ENCODE peak calls at places on chromosomes 3 and 15, in ten cellular contexts. One of them, this sample, is unnamed.

GRCh38 chr3:160224256-160224655 is 966 bp upstream of the C3orf80 start:
- DNase-seq in CD4-positive, alpha-beta T cell: no peak
- DNase-seq in neural crest cell: no peak
- DNase-seq in foreskin fibroblast: no peak
- DNase-seq in GM20000: peak
- DNase-seq in iris pigment epithelial cell: no peak
- DNase-seq in left ventricle myocardium superior: no peak
- DNase-seq in NCI-H1092: no peak
- DNase-seq in HEK293T: no peak
- DNase-seq in CD8-positive, alpha-beta T cell: no peak
- DNase-seq in this sample: no peak

GRCh38 chr3:130857336-130858026 is 36.4 kb upstream of the ATP2C1 start:
- DNase-seq in CD8-positive, alpha-beta T cell: no peak
- DNase-seq in foreskin fibroblast: no peak
- DNase-seq in GM20000: no peak
- DNase-seq in HEK293T: no peak
- DNase-seq in left ventricle myocardium superior: no peak
- DNase-seq in NCI-H1092: no peak
- DNase-seq in neural crest cell: no peak
- DNase-seq in iris pigment epithelial cell: no peak
- DNase-seq in CD4-positive, alpha-beta T cell: no peak
- DNase-seq in this sample: no peak

GRCh38 chr3:37707428-37708372 is 154.0 kb upstream of the CTDSPL start:
- DNase-seq in foreskin fibroblast: no peak
- DNase-seq in iris pigment epithelial cell: no peak
- DNase-seq in neural crest cell: no peak
- DNase-seq in CD4-positive, alpha-beta T cell: no peak
- DNase-seq in NCI-H1092: no peak
- DNase-seq in left ventricle myocardium superior: no peak
- DNase-seq in GM20000: no peak
- DNase-seq in HEK293T: no peak
- DNase-seq in CD8-positive, alpha-beta T cell: no peak
- DNase-seq in this sample: no peak

GRCh38 chr3:143122608-143123352 is 3.2 kb downstream of the CHST2 start:
- DNase-seq in foreskin fibroblast: no peak
- DNase-seq in GM20000: peak
- DNase-seq in iris pigment epithelial cell: no peak
- DNase-seq in left ventricle myocardium superior: no peak
- DNase-seq in CD8-positive, alpha-beta T cell: no peak
- DNase-seq in NCI-H1092: no peak
- DNase-seq in neural crest cell: no peak
- DNase-seq in HEK293T: no peak
- DNase-seq in CD4-positive, alpha-beta T cell: no peak
- DNase-seq in this sample: no peak

GRCh38 chr3:57108684-57109083 is 48.2 kb downstream of the SPATA12 start:
- DNase-seq in GM20000: no peak
- DNase-seq in NCI-H1092: no peak
- DNase-seq in iris pigment epithelial cell: no peak
- DNase-seq in foreskin fibroblast: no peak
- DNase-seq in neural crest cell: no peak
- DNase-seq in HEK293T: no peak
- DNase-seq in CD8-positive, alpha-beta T cell: no peak
- DNase-seq in CD4-positive, alpha-beta T cell: no peak
- DNase-seq in left ventricle myocardium superior: no peak
- DNase-seq in this sample: no peak

GRCh38 chr3:52181543-52181942 is 16.4 kb upstream of the ALAS1 start:
- DNase-seq in HEK293T: no peak
- DNase-seq in left ventricle myocardium superior: no peak
- DNase-seq in iris pigment epithelial cell: peak
- DNase-seq in CD4-positive, alpha-beta T cell: no peak
- DNase-seq in neural crest cell: no peak
- DNase-seq in CD8-positive, alpha-beta T cell: no peak
- DNase-seq in GM20000: no peak
- DNase-seq in NCI-H1092: no peak
- DNase-seq in foreskin fibroblast: peak
- DNase-seq in this sample: no peak

GRCh38 chr15:48925714-48926223 is 38.0 kb downstream of the SHC4 start:
- DNase-seq in iris pigment epithelial cell: peak
- DNase-seq in CD8-positive, alpha-beta T cell: no peak
- DNase-seq in CD4-positive, alpha-beta T cell: no peak
- DNase-seq in foreskin fibroblast: peak
- DNase-seq in left ventricle myocardium superior: no peak
- DNase-seq in GM20000: no peak
- DNase-seq in HEK293T: no peak
- DNase-seq in neural crest cell: no peak
- DNase-seq in NCI-H1092: no peak
- DNase-seq in this sample: no peak

GRCh38 chr3:191269289-191270085 is 59.7 kb upstream of the CCDC50 start:
- DNase-seq in CD4-positive, alpha-beta T cell: no peak
- DNase-seq in NCI-H1092: no peak
- DNase-seq in HEK293T: no peak
- DNase-seq in left ventricle myocardium superior: no peak
- DNase-seq in GM20000: peak
- DNase-seq in iris pigment epithelial cell: no peak
- DNase-seq in CD8-positive, alpha-beta T cell: no peak
- DNase-seq in neural crest cell: no peak
- DNase-seq in foreskin fibroblast: no peak
- DNase-seq in this sample: no peak

GRCh38 chr3:42557849-42558248 is 23.9 kb downstream of the SEC22C start:
- DNase-seq in HEK293T: no peak
- DNase-seq in neural crest cell: no peak
- DNase-seq in GM20000: no peak
- DNase-seq in iris pigment epithelial cell: no peak
- DNase-seq in CD4-positive, alpha-beta T cell: peak
- DNase-seq in NCI-H1092: no peak
- DNase-seq in CD8-positive, alpha-beta T cell: peak
- DNase-seq in left ventricle myocardium superior: no peak
- DNase-seq in foreskin fibroblast: no peak
- DNase-seq in this sample: no peak

GRCh38 chr15:33126559-33127290 is 67.8 kb downstream of the FMN1 start:
- DNase-seq in CD4-positive, alpha-beta T cell: peak
- DNase-seq in HEK293T: peak
- DNase-seq in NCI-H1092: peak
- DNase-seq in iris pigment epithelial cell: peak
- DNase-seq in left ventricle myocardium superior: peak
- DNase-seq in CD8-positive, alpha-beta T cell: peak
- DNase-seq in GM20000: no peak
- DNase-seq in neural crest cell: no peak
- DNase-seq in foreskin fibroblast: peak
- DNase-seq in this sample: peak

GRCh38 chr3:16917256-16917935 is 32.6 kb downstream of the PLCL2 start:
- DNase-seq in CD4-positive, alpha-beta T cell: no peak
- DNase-seq in GM20000: no peak
- DNase-seq in foreskin fibroblast: peak
- DNase-seq in NCI-H1092: no peak
- DNase-seq in iris pigment epithelial cell: peak
- DNase-seq in CD8-positive, alpha-beta T cell: no peak
- DNase-seq in HEK293T: no peak
- DNase-seq in neural crest cell: no peak
- DNase-seq in left ventricle myocardium superior: no peak
- DNase-seq in this sample: no peak

GRCh38 chr3:104896624-104897023 is 470.1 kb upstream of the ALCAM start:
- DNase-seq in CD4-positive, alpha-beta T cell: no peak
- DNase-seq in HEK293T: no peak
- DNase-seq in GM20000: no peak
- DNase-seq in NCI-H1092: no peak
- DNase-seq in CD8-positive, alpha-beta T cell: no peak
- DNase-seq in iris pigment epithelial cell: no peak
- DNase-seq in neural crest cell: no peak
- DNase-seq in left ventricle myocardium superior: no peak
- DNase-seq in foreskin fibroblast: no peak
- DNase-seq in this sample: no peak

GRCh38 chr15:59203026-59203425 is 3.6 kb upstream of the LDHAL6B start:
- DNase-seq in neural crest cell: no peak
- DNase-seq in left ventricle myocardium superior: no peak
- DNase-seq in foreskin fibroblast: no peak
- DNase-seq in NCI-H1092: no peak
- DNase-seq in iris pigment epithelial cell: no peak
- DNase-seq in CD4-positive, alpha-beta T cell: no peak
- DNase-seq in GM20000: no peak
- DNase-seq in HEK293T: no peak
- DNase-seq in CD8-positive, alpha-beta T cell: no peak
- DNase-seq in this sample: no peak

GRCh38 chr15:100721758-100722550 is 119.6 kb downstream of the ASB7 start:
- DNase-seq in neural crest cell: no peak
- DNase-seq in NCI-H1092: peak
- DNase-seq in CD4-positive, alpha-beta T cell: no peak
- DNase-seq in HEK293T: no peak
- DNase-seq in foreskin fibroblast: peak
- DNase-seq in left ventricle myocardium superior: peak
- DNase-seq in CD8-positive, alpha-beta T cell: no peak
- DNase-seq in iris pigment epithelial cell: peak
- DNase-seq in GM20000: no peak
- DNase-seq in this sample: no peak

GRCh38 chr3:122560680-122561079 is 3.4 kb downstream of the PARP9 start:
- DNase-seq in CD4-positive, alpha-beta T cell: peak
- DNase-seq in GM20000: peak
- DNase-seq in neural crest cell: peak
- DNase-seq in NCI-H1092: peak
- DNase-seq in iris pigment epithelial cell: peak
- DNase-seq in foreskin fibroblast: peak
- DNase-seq in HEK293T: peak
- DNase-seq in CD8-positive, alpha-beta T cell: peak
- DNase-seq in left ventricle myocardium superior: no peak
- DNase-seq in this sample: no peak

GRCh38 chr3:197408177-197408957 is 110.0 kb upstream of the DLG1 start:
- DNase-seq in neural crest cell: no peak
- DNase-seq in CD4-positive, alpha-beta T cell: no peak
- DNase-seq in CD8-positive, alpha-beta T cell: no peak
- DNase-seq in HEK293T: peak
- DNase-seq in left ventricle myocardium superior: no peak
- DNase-seq in foreskin fibroblast: no peak
- DNase-seq in NCI-H1092: no peak
- DNase-seq in GM20000: no peak
- DNase-seq in iris pigment epithelial cell: peak
- DNase-seq in this sample: no peak

GRCh38 chr15:63398456-63398855 is 16.8 kb upstream of the CA12 start:
- DNase-seq in CD4-positive, alpha-beta T cell: no peak
- DNase-seq in CD8-positive, alpha-beta T cell: no peak
- DNase-seq in HEK293T: no peak
- DNase-seq in neural crest cell: no peak
- DNase-seq in GM20000: no peak
- DNase-seq in iris pigment epithelial cell: no peak
- DNase-seq in foreskin fibroblast: no peak
- DNase-seq in NCI-H1092: no peak
- DNase-seq in left ventricle myocardium superior: no peak
- DNase-seq in this sample: no peak